ENCODE peak calls at places on chromosomes 11 and 22, in five cellular contexts. V, C, P, O and J are unnamed samples.

GRCh38 chr11:111531687-111532364 is 8.7 kb upstream of the LAYN start:
- DNase-seq in P (no peak), O (peak; percentile 93), C (no peak), V (no peak), J (no peak)

GRCh38 chr11:8038393-8038792 is 42.6 kb upstream of the TUB start:
- DNase-seq in P (no peak), O (no peak), V (no peak), C (no peak), J (no peak)

GRCh38 chr11:73995247-73995646 is 12.6 kb upstream of the UCP2 start:
- DNase-seq in P (no peak), O (peak; percentile 22), C (no peak), V (no peak), J (no peak)

GRCh38 chr22:32574957-32575893 is 100.6 kb downstream of the FBXO7 start:
- DNase-seq in P (no peak), V (no peak), O (peak; percentile 15), C (no peak), J (no peak)

GRCh38 chr11:41795004-41795403 is 335.6 kb upstream of the LRRC4C start:
- DNase-seq in P (no peak), V (no peak), O (no peak), C (no peak), J (no peak)

GRCh38 chr11:61963282-61964057 is 4.0 kb downstream of the FTH1 start:
- DNase-seq in V (no peak), O (peak; percentile 73), P (no peak), C (no peak), J (no peak)

GRCh38 chr22:19892249-19892879 is 37.7 kb upstream of the GNB1L start:
- DNase-seq in O (peak; percentile 70), P (no peak), C (no peak), V (no peak), J (no peak)

GRCh38 chr11:83306385-83307080 is 20.4 kb upstream of the CCDC90B start:
- DNase-seq in C (no peak), O (no peak), V (no peak), P (no peak), J (no peak)

GRCh38 chr11:8222820-8223512 is 40.7 kb downstream of the LMO1 start:
- DNase-seq in C (no peak), O (no peak), V (no peak), P (no peak), J (no peak)

GRCh38 chr11:125494033-125494364 is 2.1 kb downstream of the FEZ1 start:
- DNase-seq in V (no peak), P (no peak), C (no peak), O (no peak), J (no peak)

GRCh38 chr11:17774232-17775034 is 39.9 kb downstream of the KCNC1 start:
- DNase-seq in O (no peak), P (no peak), C (no peak), V (no peak), J (no peak)

GRCh38 chr11:129917231-129917630 is 21.9 kb upstream of the NFRKB start:
- DNase-seq in P (no peak), V (no peak), C (no peak), O (no peak), J (no peak)

GRCh38 chr22:20013382-20013871 is 3.2 kb downstream of the ARVCF start:
- DNase-seq in O (peak; percentile 61), V (peak; percentile 43), P (peak; percentile 75), C (no peak), J (peak; percentile 84)

GRCh38 chr11:43944761-43945311 is 2.4 kb downstream of the C11orf96 start:
- DNase-seq in V (peak; percentile 85), P (no peak), C (no peak), O (peak; percentile 70), J (peak; percentile 83)

GRCh38 chr22:45966892-45967365 is 10.0 kb downstream of the WNT7B start:
- DNase-seq in P (no peak), O (no peak), C (no peak), V (no peak), J (no peak)

GRCh38 chr11:103907548-103908455 is 128.6 kb upstream of the DDI1 start:
- DNase-seq in P (no peak), V (no peak), C (no peak), O (peak; percentile 73), J (no peak)

GRCh38 chr11:61698173-61698965 is 18.2 kb downstream of the DAGLA start:
- DNase-seq in V (no peak), O (no peak), P (no peak), C (no peak), J (no peak)

GRCh38 chr22:20105456-20106204 is 10.3 kb upstream of the RANBP1 start:
- DNase-seq in C (no peak), O (no peak), V (no peak), P (no peak), J (no peak)

GRCh38 chr11:12007769-12008737 is at the start of gene DKK3:
- DNase-seq in P (no peak), O (no peak), C (no peak), V (no peak), J (peak; percentile 87)

GRCh38 chr22:49976439-49977175 is 16.0 kb downstream of the PIM3 start:
- DNase-seq in P (no peak), C (peak; percentile 12), V (no peak), O (no peak), J (no peak)

GRCh38 chr11:59668188-59668949 is 468 bp downstream of the PATL1 start:
- DNase-seq in C (peak; percentile 60), V (peak; percentile 62), O (peak; percentile 55), P (peak; percentile 53), J (peak; percentile 81)
- TF ChIP-seq CTCF in C (no peak), V (no peak), O (peak; percentile 36), P (no peak), J (peak; percentile 15)

GRCh38 chr11:69144719-69145365 is 10.9 kb upstream of the SMIM38 start:
- DNase-seq in P (no peak), C (no peak), V (no peak), O (no peak), J (no peak)
- TF ChIP-seq CTCF in P (no peak), C (no peak), V (no peak), O (no peak), J (no peak)

GRCh38 chr11:1889941-1890855 is 1.5 kb downstream of the PRR33 start:
- DNase-seq in P (no peak), O (no peak), C (no peak), V (no peak), J (no peak)
- TF ChIP-seq CTCF in P (no peak), O (no peak), C (no peak), V (no peak), J (no peak)

GRCh38 chr11:70048279-70049024 is 29.7 kb upstream of the ANO1 start:
- DNase-seq in P (peak; percentile 77), C (no peak), V (peak; percentile 24), O (peak; percentile 17), J (no peak)
- TF ChIP-seq CTCF in P (no peak), C (no peak), V (no peak), O (peak; percentile 51), J (no peak)

DNA sequence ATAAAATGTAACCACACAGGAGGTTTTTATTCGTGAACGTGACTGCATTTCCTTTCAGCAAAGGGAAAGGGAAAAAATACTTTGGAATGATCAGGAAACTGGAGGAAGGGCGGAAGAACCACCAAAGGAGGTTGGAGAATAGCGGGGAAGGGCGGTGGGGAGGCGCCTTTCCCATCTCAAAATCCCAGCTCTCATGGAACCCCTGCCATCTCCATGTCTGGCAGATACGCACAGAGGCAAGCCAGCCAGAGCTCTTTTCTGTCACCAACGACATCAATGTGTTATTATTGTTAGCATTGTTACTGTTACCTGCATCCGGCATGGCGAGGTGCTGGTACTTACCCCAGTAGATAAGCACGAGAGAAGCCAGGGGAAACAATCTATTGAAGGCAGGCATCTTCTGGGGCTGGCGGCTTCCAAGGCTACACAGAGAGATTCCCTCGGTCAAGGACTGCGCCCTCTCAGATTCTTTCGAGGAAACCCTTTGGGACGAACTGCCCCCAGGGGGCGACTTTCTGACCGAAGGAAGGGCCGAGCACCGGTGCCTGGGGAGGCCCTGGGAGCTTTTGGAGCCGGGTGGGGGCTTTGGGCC is 923 bp downstream of the SCN3B start:
- DNase-seq in P (no peak), V (no peak), O (no peak), C (no peak), J (no peak)
- TF ChIP-seq CTCF in P (no peak), V (no peak), O (no peak), C (no peak), J (no peak)

GRCh38 chr11:70522613-70523311 is 124.4 kb downstream of the CTTN start:
- DNase-seq in C (no peak), P (no peak), O (no peak), V (no peak), J (peak; percentile 75)
- TF ChIP-seq CTCF in C (no peak), P (no peak), O (no peak), V (no peak), J (peak; percentile 35)

GRCh38 chr11:13354335-13354734 is 76.7 kb downstream of the BMAL1 start:
- DNase-seq in O (peak; percentile 59), P (no peak), V (no peak), C (no peak), J (no peak)
- TF ChIP-seq CTCF in O (peak; percentile 63), P (no peak), V (peak; percentile 24), C (no peak), J (no peak)

GRCh38 chr22:37549704-37550059 is 10.6 kb upstream of the CDC42EP1 start:
- DNase-seq in P (peak; percentile 90), V (no peak), C (no peak), O (peak; percentile 57), J (no peak)
- TF ChIP-seq CTCF in P (no peak), V (no peak), C (no peak), O (peak; percentile 47), J (no peak)

GRCh38 chr11:45209904-45210699 is 63.7 kb downstream of the PRDM11 start:
- DNase-seq in V (peak; percentile 42), P (peak; percentile 96), C (peak; percentile 38), O (peak; percentile 90), J (peak; percentile 85)
- TF ChIP-seq CTCF in V (no peak), P (no peak), C (no peak), O (peak; percentile 22), J (peak; percentile 23)

DNA sequence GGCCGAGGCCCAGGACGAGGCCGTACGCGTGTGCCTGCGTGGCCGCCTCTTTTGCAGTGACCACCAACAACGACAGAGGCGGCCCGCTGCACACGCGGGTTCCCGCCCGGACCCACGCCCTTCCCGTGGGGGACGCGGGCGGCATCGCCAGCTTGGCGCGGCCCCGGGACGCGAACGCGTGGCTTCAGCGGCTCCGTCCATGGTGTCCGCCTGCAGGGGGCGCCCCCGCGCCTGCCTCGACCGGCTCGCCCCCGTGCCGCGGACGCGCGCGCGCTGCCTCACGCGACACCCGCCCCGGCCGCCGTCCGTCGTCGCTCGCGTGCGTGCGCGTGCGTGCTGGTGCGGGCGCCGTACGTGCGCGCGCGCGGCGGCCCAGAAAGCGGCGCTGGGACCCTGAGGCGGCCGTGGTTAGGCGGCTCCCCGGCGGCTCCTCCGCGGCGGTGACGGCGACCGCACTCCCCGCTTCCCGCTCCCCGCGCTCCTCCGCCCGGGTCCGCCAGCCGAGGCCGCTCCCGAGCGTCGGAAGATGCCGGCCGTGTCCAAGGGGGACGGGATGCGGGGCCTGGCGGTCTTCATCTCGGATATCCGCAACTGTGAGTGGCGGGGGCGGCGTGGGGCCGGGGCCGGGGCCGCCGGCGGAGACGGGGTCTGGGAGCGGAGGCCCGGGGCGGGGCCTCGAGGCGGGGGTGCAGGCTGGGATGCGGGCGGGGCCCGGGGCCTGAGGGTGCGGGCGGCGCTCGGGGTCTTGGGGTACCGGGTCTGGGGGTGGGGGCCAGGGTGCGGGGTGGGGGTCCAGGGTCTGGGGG is at the start of gene AP2A2:
- DNase-seq in C (peak; percentile 74), O (peak; percentile 92), V (peak; percentile 86), P (peak; percentile 88), J (peak; percentile 90)
- TF ChIP-seq CTCF in C (no peak), O (peak; percentile 45), V (peak; percentile 49), P (peak; percentile 37), J (peak; percentile 99)